ENCODE peak calls at places on chromosomes 16 and 17, in ten cellular contexts. One of them, this sample, is unnamed.
A peak's percentile ranks its signal among the peaks of the same experiment; 100 is the strongest.

GRCh38 chr17:70050192-70050591 is 24.8 kb upstream of the KCNJ16 start:
- DNase-seq in cardiac fibroblast: no peak
- DNase-seq in cardiac muscle cell: no peak
- DNase-seq in ovary: no peak
- DNase-seq in WERI-Rb-1: no peak
- DNase-seq in brain microvascular endothelial cell: no peak
- DNase-seq in AG09309: peak; percentile 4
- DNase-seq in thoracic aorta: no peak
- DNase-seq in uterus: no peak
- DNase-seq in lower leg skin: no peak
- DNase-seq in this sample: peak; percentile 78

GRCh38 chr17:79036609-79037008 is 12.6 kb downstream of the C1QTNF1 start:
- DNase-seq in cardiac fibroblast: peak; percentile 95
- DNase-seq in cardiac muscle cell: no peak
- DNase-seq in ovary: no peak
- DNase-seq in WERI-Rb-1: peak; percentile 67
- DNase-seq in brain microvascular endothelial cell: peak; percentile 54
- DNase-seq in AG09309: peak; percentile 94
- DNase-seq in thoracic aorta: no peak
- DNase-seq in uterus: no peak
- DNase-seq in lower leg skin: peak; percentile 79
- DNase-seq in this sample: peak; percentile 96

GRCh38 chr17:79083191-79083971 is 8.8 kb downstream of the ENGASE start:
- DNase-seq in cardiac fibroblast: no peak
- DNase-seq in cardiac muscle cell: no peak
- DNase-seq in ovary: no peak
- DNase-seq in WERI-Rb-1: no peak
- DNase-seq in brain microvascular endothelial cell: no peak
- DNase-seq in AG09309: no peak
- DNase-seq in thoracic aorta: no peak
- DNase-seq in uterus: no peak
- DNase-seq in lower leg skin: no peak
- DNase-seq in this sample: no peak

GRCh38 chr17:19986941-19987714 is 9.5 kb upstream of the AKAP10 start:
- DNase-seq in cardiac fibroblast: no peak
- DNase-seq in cardiac muscle cell: no peak
- DNase-seq in ovary: no peak
- DNase-seq in WERI-Rb-1: no peak
- DNase-seq in brain microvascular endothelial cell: no peak
- DNase-seq in AG09309: no peak
- DNase-seq in thoracic aorta: no peak
- DNase-seq in uterus: no peak
- DNase-seq in lower leg skin: peak; percentile 32
- DNase-seq in this sample: no peak

GRCh38 chr16:1713331-1713730 is 7.3 kb downstream of the MAPK8IP3 start:
- DNase-seq in cardiac fibroblast: no peak
- DNase-seq in cardiac muscle cell: no peak
- DNase-seq in ovary: no peak
- DNase-seq in WERI-Rb-1: no peak
- DNase-seq in brain microvascular endothelial cell: no peak
- DNase-seq in AG09309: no peak
- DNase-seq in thoracic aorta: no peak
- DNase-seq in uterus: no peak
- DNase-seq in lower leg skin: no peak
- DNase-seq in this sample: no peak

GRCh38 chr17:33814852-33815251 is 440.2 kb upstream of the CCL2 start:
- DNase-seq in cardiac fibroblast: no peak
- DNase-seq in cardiac muscle cell: no peak
- DNase-seq in ovary: no peak
- DNase-seq in WERI-Rb-1: no peak
- DNase-seq in brain microvascular endothelial cell: no peak
- DNase-seq in AG09309: no peak
- DNase-seq in thoracic aorta: no peak
- DNase-seq in uterus: no peak
- DNase-seq in lower leg skin: no peak
- DNase-seq in this sample: no peak

GRCh38 chr17:45197555-45198334 is 23.9 kb upstream of the FMNL1 start:
- DNase-seq in cardiac fibroblast: peak; percentile 91
- DNase-seq in cardiac muscle cell: peak; percentile 94
- DNase-seq in ovary: peak; percentile 93
- DNase-seq in WERI-Rb-1: peak; percentile 97
- DNase-seq in brain microvascular endothelial cell: peak; percentile 75
- DNase-seq in AG09309: peak; percentile 35
- DNase-seq in thoracic aorta: peak; percentile 60
- DNase-seq in uterus: peak; percentile 89
- DNase-seq in lower leg skin: peak; percentile 98
- DNase-seq in this sample: peak; percentile 83

GRCh38 chr17:31684901-31685300 is 174.1 kb downstream of the COPRS start:
- DNase-seq in cardiac fibroblast: no peak
- DNase-seq in cardiac muscle cell: no peak
- DNase-seq in ovary: no peak
- DNase-seq in WERI-Rb-1: no peak
- DNase-seq in brain microvascular endothelial cell: no peak
- DNase-seq in AG09309: no peak
- DNase-seq in thoracic aorta: no peak
- DNase-seq in uterus: no peak
- DNase-seq in lower leg skin: no peak
- DNase-seq in this sample: no peak

GRCh38 chr17:31067699-31068184 is 27.0 kb upstream of the NF1 start:
- DNase-seq in cardiac fibroblast: peak; percentile 73
- DNase-seq in cardiac muscle cell: peak; percentile 19
- DNase-seq in ovary: no peak
- DNase-seq in WERI-Rb-1: no peak
- DNase-seq in brain microvascular endothelial cell: peak; percentile 59
- DNase-seq in AG09309: peak; percentile 63
- DNase-seq in thoracic aorta: no peak
- DNase-seq in uterus: no peak
- DNase-seq in lower leg skin: no peak
- DNase-seq in this sample: peak; percentile 84

GRCh38 chr17:55458977-55459376 is 37.3 kb upstream of the MMD start:
- DNase-seq in cardiac fibroblast: peak; percentile 31
- DNase-seq in cardiac muscle cell: no peak
- DNase-seq in ovary: no peak
- DNase-seq in WERI-Rb-1: no peak
- DNase-seq in brain microvascular endothelial cell: peak; percentile 77
- DNase-seq in AG09309: no peak
- DNase-seq in thoracic aorta: no peak
- DNase-seq in uterus: no peak
- DNase-seq in lower leg skin: no peak
- DNase-seq in this sample: peak; percentile 56

GRCh38 chr17:38510424-38511125 is 82.3 kb downstream of the ARHGAP23 start:
- DNase-seq in cardiac fibroblast: peak; percentile 55
- DNase-seq in cardiac muscle cell: peak; percentile 81
- DNase-seq in ovary: peak; percentile 56
- DNase-seq in WERI-Rb-1: peak; percentile 80
- DNase-seq in brain microvascular endothelial cell: no peak
- DNase-seq in AG09309: no peak
- DNase-seq in thoracic aorta: no peak
- DNase-seq in uterus: no peak
- DNase-seq in lower leg skin: no peak
- DNase-seq in this sample: no peak

DNA sequence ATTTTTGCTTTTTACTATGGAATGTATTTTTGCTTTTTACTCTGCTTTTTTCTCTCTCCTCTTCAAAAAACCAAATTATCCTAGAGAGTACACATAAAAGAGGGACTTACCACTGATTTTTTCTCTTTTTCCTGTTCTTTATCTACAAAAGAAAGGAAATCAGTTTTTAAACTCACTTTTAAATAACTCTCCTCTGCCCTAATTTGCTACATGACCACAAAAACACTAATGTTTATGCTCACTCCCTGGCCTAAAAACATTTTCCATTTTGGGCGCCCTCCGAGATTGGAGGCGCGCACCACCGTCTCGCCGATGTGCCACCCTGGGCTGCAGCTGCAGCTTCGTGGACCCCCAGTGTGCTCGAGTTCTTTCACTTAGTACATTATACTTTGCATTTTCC is 1.1 kb downstream of the TK2 start:
- DNase-seq in cardiac fibroblast: no peak
- DNase-seq in cardiac muscle cell: no peak
- DNase-seq in ovary: no peak
- DNase-seq in WERI-Rb-1: no peak
- DNase-seq in brain microvascular endothelial cell: no peak
- DNase-seq in AG09309: no peak
- DNase-seq in thoracic aorta: no peak
- DNase-seq in uterus: no peak
- DNase-seq in lower leg skin: no peak
- DNase-seq in this sample: no peak
- H3K4me3 ChIP-seq in cardiac fibroblast: peak overlapping the region; percentile 71
- H3K4me3 ChIP-seq in cardiac muscle cell: peak overlapping the region; percentile 54
- H3K4me3 ChIP-seq in ovary: peak overlapping the region; percentile 60
- H3K4me3 ChIP-seq in WERI-Rb-1: peak overlapping the region; percentile 65
- H3K4me3 ChIP-seq in brain microvascular endothelial cell: peak overlapping the region; percentile 68
- H3K4me3 ChIP-seq in AG09309: peak overlapping the region; percentile 52
- H3K4me3 ChIP-seq in thoracic aorta: peak overlapping the region; percentile 91
- H3K4me3 ChIP-seq in uterus: peak overlapping the region; percentile 73
- H3K4me3 ChIP-seq in lower leg skin: peak overlapping the region; percentile 62
- H3K4me3 ChIP-seq in this sample: peak overlapping the region; percentile 67

GRCh38 chr17:40461774-40462342 is 18.6 kb downstream of the IGFBP4 start:
- DNase-seq in cardiac fibroblast: peak; percentile 59
- DNase-seq in cardiac muscle cell: no peak
- DNase-seq in ovary: peak; percentile 69
- DNase-seq in WERI-Rb-1: peak; percentile 42
- DNase-seq in brain microvascular endothelial cell: no peak
- DNase-seq in AG09309: no peak
- DNase-seq in thoracic aorta: no peak
- DNase-seq in uterus: peak; percentile 60
- DNase-seq in lower leg skin: no peak
- DNase-seq in this sample: peak; percentile 68

GRCh38 chr17:40466298-40466971 is 23.2 kb downstream of the IGFBP4 start:
- DNase-seq in cardiac fibroblast: peak; percentile 52
- DNase-seq in cardiac muscle cell: no peak
- DNase-seq in ovary: no peak
- DNase-seq in WERI-Rb-1: no peak
- DNase-seq in brain microvascular endothelial cell: no peak
- DNase-seq in AG09309: no peak
- DNase-seq in thoracic aorta: no peak
- DNase-seq in uterus: no peak
- DNase-seq in lower leg skin: no peak
- DNase-seq in this sample: no peak

GRCh38 chr17:40462343-40463121 is 19.3 kb downstream of the IGFBP4 start:
- DNase-seq in cardiac fibroblast: peak; percentile 58
- DNase-seq in cardiac muscle cell: no peak
- DNase-seq in ovary: peak; percentile 75
- DNase-seq in WERI-Rb-1: no peak
- DNase-seq in brain microvascular endothelial cell: no peak
- DNase-seq in AG09309: no peak
- DNase-seq in thoracic aorta: no peak
- DNase-seq in uterus: no peak
- DNase-seq in lower leg skin: no peak
- DNase-seq in this sample: no peak

GRCh38 chr17:40463122-40463550 is 19.9 kb downstream of the IGFBP4 start:
- DNase-seq in cardiac fibroblast: peak; percentile 62
- DNase-seq in cardiac muscle cell: no peak
- DNase-seq in ovary: no peak
- DNase-seq in WERI-Rb-1: no peak
- DNase-seq in brain microvascular endothelial cell: no peak
- DNase-seq in AG09309: no peak
- DNase-seq in thoracic aorta: no peak
- DNase-seq in uterus: no peak
- DNase-seq in lower leg skin: no peak
- DNase-seq in this sample: no peak

DNA sequence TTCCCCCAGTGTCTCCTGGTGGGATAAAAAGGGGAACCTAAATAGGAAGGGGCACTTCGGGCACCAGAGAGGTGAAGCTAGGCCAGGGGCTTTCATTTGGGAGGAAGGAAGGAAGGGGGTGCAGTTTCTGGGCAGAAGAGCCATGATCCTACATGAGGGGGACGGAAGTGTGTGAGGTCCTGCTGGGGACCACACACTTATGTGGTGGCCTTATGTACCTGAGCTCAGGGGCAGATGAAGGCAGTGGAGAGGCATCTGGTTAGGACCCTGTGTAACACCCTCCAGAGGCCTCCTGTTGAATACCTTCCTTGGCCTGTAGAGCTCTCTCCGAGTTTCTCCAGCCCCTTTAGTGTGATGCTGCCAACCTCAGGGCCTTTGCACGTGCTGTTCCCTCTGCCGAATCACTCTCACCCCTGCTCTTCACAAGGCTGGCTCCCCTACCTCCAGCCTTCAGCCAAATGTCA is 21.2 kb downstream of the IGFBP4 start:
- DNase-seq in cardiac fibroblast: peak; percentile 61
- DNase-seq in cardiac muscle cell: no peak
- DNase-seq in ovary: no peak
- DNase-seq in WERI-Rb-1: no peak
- DNase-seq in brain microvascular endothelial cell: no peak
- DNase-seq in AG09309: no peak
- DNase-seq in thoracic aorta: no peak
- DNase-seq in uterus: no peak
- DNase-seq in lower leg skin: no peak
- DNase-seq in this sample: no peak
- TF ChIP-seq CTCF in cardiac fibroblast: no peak
- TF ChIP-seq CTCF in cardiac muscle cell: no peak
- TF ChIP-seq CTCF in ovary: no peak
- TF ChIP-seq CTCF in WERI-Rb-1: no peak
- TF ChIP-seq CTCF in brain microvascular endothelial cell: no peak
- TF ChIP-seq CTCF in AG09309: no peak
- TF ChIP-seq CTCF in thoracic aorta: no peak
- TF ChIP-seq CTCF in uterus: no peak
- TF ChIP-seq CTCF in lower leg skin: no peak
- TF ChIP-seq CTCF in this sample: no peak

GRCh38 chr17:37440424-37440823 is 33.7 kb downstream of the TADA2A start:
- DNase-seq in cardiac fibroblast: no peak
- DNase-seq in cardiac muscle cell: no peak
- DNase-seq in ovary: no peak
- DNase-seq in WERI-Rb-1: no peak
- DNase-seq in brain microvascular endothelial cell: no peak
- DNase-seq in AG09309: no peak
- DNase-seq in thoracic aorta: no peak
- DNase-seq in uterus: no peak
- DNase-seq in lower leg skin: no peak
- DNase-seq in this sample: no peak
- H3K4me3 ChIP-seq in cardiac fibroblast: no peak overlapping the region
- H3K4me3 ChIP-seq in cardiac muscle cell: no peak overlapping the region
- H3K4me3 ChIP-seq in ovary: no peak overlapping the region
- H3K4me3 ChIP-seq in WERI-Rb-1: no peak overlapping the region
- H3K4me3 ChIP-seq in brain microvascular endothelial cell: no peak overlapping the region
- H3K4me3 ChIP-seq in AG09309: no peak overlapping the region
- H3K4me3 ChIP-seq in thoracic aorta: no peak overlapping the region
- H3K4me3 ChIP-seq in uterus: no peak overlapping the region
- H3K4me3 ChIP-seq in lower leg skin: no peak overlapping the region
- H3K4me3 ChIP-seq in this sample: no peak overlapping the region

DNA sequence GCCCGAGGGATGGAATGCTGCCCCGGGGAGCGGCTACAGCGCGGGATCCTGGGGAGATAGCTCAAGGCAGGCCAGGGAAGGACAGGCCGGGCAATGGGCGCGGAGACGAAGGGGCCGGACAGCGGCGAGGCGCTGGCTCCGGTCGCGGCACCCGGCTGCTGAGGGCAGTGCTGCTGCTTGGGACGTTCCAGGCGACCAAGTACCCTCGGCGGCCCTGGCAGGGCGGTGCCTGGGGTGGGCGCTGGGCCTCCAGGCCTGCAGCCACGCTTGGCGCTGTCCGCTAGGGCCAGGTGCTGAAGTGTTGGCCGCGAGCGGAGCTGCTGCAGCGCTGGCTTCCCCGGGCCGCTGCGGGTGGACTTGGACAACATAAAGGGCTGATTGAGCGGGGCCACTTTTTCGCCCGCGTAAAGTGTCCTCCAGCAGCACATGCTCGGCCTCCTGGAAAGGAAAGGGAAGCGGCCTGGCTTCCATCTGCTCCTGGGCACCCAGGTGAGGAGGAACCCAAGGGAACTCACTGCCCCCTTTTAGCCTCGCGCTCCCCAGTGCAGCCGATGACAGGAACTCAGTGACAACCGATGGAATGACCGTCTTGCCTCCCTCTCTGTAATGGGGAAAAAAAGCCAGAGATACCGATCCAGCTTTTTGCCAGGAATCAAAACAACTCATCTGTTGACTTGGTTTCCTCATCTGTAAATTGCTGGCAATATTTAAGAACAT is 23.7 kb downstream of the CLEC3A start:
- DNase-seq in cardiac fibroblast: peak; percentile 51
- DNase-seq in cardiac muscle cell: peak; percentile 94
- DNase-seq in ovary: peak; percentile 77
- DNase-seq in WERI-Rb-1: no peak
- DNase-seq in brain microvascular endothelial cell: peak; percentile 55
- DNase-seq in AG09309: no peak
- DNase-seq in thoracic aorta: no peak
- DNase-seq in uterus: peak; percentile 18
- DNase-seq in lower leg skin: no peak
- DNase-seq in this sample: peak; percentile 49
- TF ChIP-seq CTCF in cardiac fibroblast: no peak
- TF ChIP-seq CTCF in cardiac muscle cell: no peak
- TF ChIP-seq CTCF in ovary: no peak
- TF ChIP-seq CTCF in WERI-Rb-1: no peak
- TF ChIP-seq CTCF in brain microvascular endothelial cell: no peak
- TF ChIP-seq CTCF in AG09309: no peak
- TF ChIP-seq CTCF in thoracic aorta: peak; percentile 7
- TF ChIP-seq CTCF in uterus: no peak
- TF ChIP-seq CTCF in lower leg skin: no peak
- TF ChIP-seq CTCF in this sample: no peak

This sample was measured in AG10803.